ENCODE peak calls at places on chromosomes 16 and 17, in four cellular contexts. V is MG63, C is MM.1S, I is fibroblast of pulmonary artery. T is an unnamed sample.

GRCh38 chr16:66758086-66758485 is 6.7 kb upstream of the DYNC1LI2 start:
- DNase-seq in V (no peak), C (no peak), I (no peak), T (no peak)

GRCh38 chr16:1039762-1040161 is 32.8 kb upstream of the SSTR5 start:
- DNase-seq in V (no peak), C (peak), I (no peak), T (no peak)

GRCh38 chr16:28531777-28532744 is 6.7 kb downstream of the NUPR1 start:
- DNase-seq in V (peak), C (no peak), I (no peak), T (no peak)

GRCh38 chr16:2912330-2913199 is 834 bp downstream of the FLYWCH1 start:
- DNase-seq in V (peak), C (peak), I (peak), T (peak)

GRCh38 chr16:27600386-27600785 is 50.4 kb downstream of the KATNIP start:
- DNase-seq in V (no peak), C (no peak), I (no peak), T (peak)

GRCh38 chr16:62254847-62255246 is 218.6 kb upstream of the CDH8 start:
- DNase-seq in V (no peak), C (no peak), I (no peak), T (no peak)

GRCh38 chr16:6562985-6563384 is 769.7 kb upstream of the RBFOX1 start:
- DNase-seq in V (no peak), C (no peak), I (no peak), T (no peak)

GRCh38 chr17:64773836-64774761 is 112.0 kb upstream of the SMURF2 start:
- DNase-seq in V (peak), C (peak), I (peak), T (peak)

DNA sequence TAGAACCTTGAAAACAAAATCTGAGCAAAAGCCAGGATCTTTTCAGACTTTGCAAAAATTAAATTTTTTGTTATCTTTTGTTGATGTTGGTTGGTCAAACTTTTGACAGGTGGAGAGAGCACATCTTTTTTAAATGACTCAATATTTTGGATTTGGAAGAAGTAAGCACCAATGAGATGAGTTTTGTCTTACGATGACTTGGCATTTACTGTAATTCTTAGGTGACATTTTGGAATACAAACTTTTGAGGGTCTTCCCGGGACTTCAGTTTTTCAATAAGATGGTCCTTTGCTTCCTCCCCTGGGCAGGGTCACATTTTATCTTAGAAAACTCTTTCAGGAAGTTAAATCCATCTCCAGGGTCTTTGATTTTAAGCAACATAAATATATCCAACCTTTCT is 423.9 kb downstream of the HS3ST3B1 start:
- DNase-seq in V (no peak), C (no peak), I (no peak), T (no peak)
- H3K4me3 ChIP-seq in V (no peak), C (no peak), I (no peak), T (no peak)

GRCh38 chr17:17966399-17966798 is 5.8 kb downstream of the TOM1L2 start:
- DNase-seq in V (no peak), C (peak), I (no peak), T (no peak)

GRCh38 chr17:17972952-17973254 is 241 bp downstream of the DRC3 start:
- DNase-seq in V (no peak), C (no peak), I (no peak), T (no peak)

GRCh38 chr17:17971431-17972125 is 622 bp downstream of the TOM1L2 start:
- DNase-seq in V (peak), C (no peak), I (no peak), T (no peak)

GRCh38 chr17:17972126-17972951 is at the start of the genes DRC3 and TOM1L2:
- DNase-seq in V (peak), C (peak), I (peak), T (peak)

DNA sequence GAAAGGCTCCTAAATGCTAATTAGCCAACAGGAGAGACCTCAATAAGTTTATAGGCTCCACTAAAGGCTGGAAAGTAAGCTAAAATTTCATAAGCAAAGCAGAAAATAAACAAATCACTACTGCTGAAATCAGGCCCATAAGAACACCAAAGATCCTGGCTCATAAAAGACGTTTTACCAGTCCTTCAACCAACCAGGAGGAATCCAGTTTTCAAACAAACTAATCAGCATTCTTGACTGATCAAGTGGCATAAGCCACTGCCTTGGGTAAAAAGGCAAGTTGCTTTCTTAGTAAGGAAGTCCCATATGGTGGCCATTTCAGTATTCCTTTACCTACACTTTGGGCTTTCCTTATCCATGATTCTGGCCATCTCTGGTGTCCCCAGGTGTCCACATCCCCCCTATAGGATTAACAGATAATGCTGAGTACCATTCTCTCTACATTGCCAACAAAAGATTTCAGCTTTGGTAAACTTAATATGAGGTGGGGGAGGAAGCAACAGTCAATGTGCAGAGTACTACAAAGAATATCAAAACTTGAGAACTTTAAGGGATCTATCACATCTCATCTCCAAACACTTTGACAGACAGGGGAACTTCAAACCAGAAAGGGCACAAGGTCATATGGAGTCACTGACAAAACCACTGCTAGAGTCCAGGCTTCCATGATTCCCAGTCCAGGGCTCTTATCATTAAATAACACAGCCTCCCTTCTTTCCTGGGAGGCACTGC is 1.3 kb downstream of the TOM1L2 start:
- DNase-seq in V (no peak), C (no peak), I (peak), T (no peak)
- H3K4me3 ChIP-seq in V (peak), C (peak), I (peak), T (no peak)

GRCh38 chr16:84371553-84371865 is 3.2 kb downstream of the ATP2C2 start:
- DNase-seq in V (no peak), C (no peak), I (no peak), T (no peak)

GRCh38 chr16:84369105-84369504 is 767 bp downstream of the ATP2C2 start:
- DNase-seq in V (no peak), C (no peak), I (no peak), T (no peak)

GRCh38 chr16:84370723-84371552 is 2.6 kb downstream of the ATP2C2 start:
- DNase-seq in V (no peak), C (no peak), I (no peak), T (no peak)

GRCh38 chr16:84368327-84368996 is at the start of gene ATP2C2:
- DNase-seq in V (no peak), C (no peak), I (no peak), T (no peak)

DNA sequence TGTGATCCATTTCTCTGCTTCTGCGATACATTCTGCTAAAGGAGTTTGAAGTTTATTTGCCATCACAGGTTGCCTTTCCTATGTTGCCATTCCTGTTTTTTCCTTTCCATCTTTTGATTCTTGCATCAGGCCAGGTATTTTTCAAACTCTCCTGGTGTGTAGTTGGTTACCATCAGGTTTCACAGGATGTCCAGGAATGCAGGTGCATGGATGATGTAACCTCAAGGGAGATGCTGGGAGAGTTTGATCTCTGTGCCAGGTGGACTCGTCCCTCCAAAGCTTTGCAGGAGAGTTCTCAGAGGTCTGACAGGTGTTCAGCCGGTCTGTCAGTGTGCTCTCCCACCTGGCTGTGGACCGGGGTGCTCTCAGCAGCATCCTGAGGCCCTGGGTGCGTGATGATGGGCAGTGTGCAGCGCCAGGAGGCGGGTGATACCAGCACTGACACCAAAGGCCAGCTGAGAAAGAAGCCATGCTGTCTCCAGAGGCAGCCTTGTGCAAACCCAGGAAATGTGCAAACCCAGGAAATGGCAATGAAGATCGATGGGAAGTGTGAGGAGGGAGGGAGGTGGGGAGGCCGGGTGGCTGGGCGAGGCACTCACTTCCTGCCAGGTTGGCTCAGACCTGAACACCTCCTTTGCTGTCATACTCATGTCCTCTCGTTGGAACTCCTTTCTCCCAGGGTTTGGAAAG is 1.7 kb downstream of the ATP2C2 start:
- DNase-seq in V (no peak), C (no peak), I (no peak), T (no peak)
- H3K4me3 ChIP-seq in V (no peak), C (no peak), I (no peak), T (no peak)

DNA sequence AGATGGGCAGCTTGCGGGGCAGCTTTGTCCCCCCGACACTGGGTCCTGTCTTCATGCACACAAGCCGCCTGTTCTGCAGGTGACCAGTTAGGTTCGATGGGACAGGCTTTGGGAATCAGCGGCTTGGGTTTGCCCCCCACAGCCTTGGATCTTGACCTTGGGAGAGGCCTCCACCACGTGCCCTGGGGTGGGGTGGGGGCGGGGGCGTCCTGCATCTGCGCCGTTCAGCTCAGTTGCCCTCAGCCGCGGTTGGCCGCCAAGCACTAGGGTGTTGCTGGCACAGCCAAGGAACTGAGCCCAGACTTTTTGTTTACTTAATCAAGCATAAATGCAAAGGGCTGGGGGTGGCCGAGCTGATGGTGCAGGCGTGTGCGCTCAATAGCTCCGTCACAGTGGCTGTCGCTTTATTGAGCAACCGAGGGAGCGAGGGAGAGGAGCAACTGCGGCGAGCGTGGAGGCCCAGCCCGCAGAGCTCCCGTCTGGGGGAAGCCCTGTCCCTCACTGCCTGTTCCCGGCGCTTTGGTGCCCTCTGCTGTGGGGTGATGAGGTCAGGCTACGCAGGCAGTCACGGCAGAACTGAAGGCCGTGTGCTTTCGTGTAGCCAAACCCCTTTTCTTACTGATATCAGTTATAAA is 33.9 kb downstream of the JPH3 start:
- DNase-seq in V (peak), C (peak), I (peak), T (peak)
- H3K4me3 ChIP-seq in V (no peak), C (no peak), I (peak), T (no peak)

GRCh38 chr17:332558-333322 is 19.9 kb downstream of the RPH3AL start:
- DNase-seq in V (no peak), C (no peak), I (peak), T (peak)
- H3K4me3 ChIP-seq in V (no peak), C (no peak), I (no peak), T (peak)